ENCODE peak calls at places on chromosomes 1 and 21, in four cellular contexts. U is H9, X is IMR-90, Q is neuronal stem cell. H is an unnamed sample.

GRCh38 chr1:34267326-34267725 is 90.6 kb downstream of the C1orf94 start:
- DNase-seq in U (no peak), X (no peak), Q (no peak), H (no peak)

GRCh38 chr1:22141948-22142314 is 966 bp downstream of the WNT4 start:
- DNase-seq in U (no peak), X (no peak), Q (no peak), H (peak)

GRCh38 chr21:40507978-40508377 is 339.0 kb downstream of the DSCAM start:
- DNase-seq in U (no peak), X (peak), Q (no peak), H (no peak)

GRCh38 chr21:46218906-46219590 is 9.5 kb downstream of the LSS start:
- DNase-seq in U (no peak), X (no peak), Q (no peak), H (no peak)

GRCh38 chr1:35202048-35202719 is 9.2 kb upstream of the SFPQ start:
- DNase-seq in U (peak), X (peak), Q (peak), H (peak)

GRCh38 chr1:226722240-226722900 is 16.7 kb downstream of the ITPKB start:
- DNase-seq in U (no peak), X (no peak), Q (no peak), H (no peak)

GRCh38 chr1:245245021-245245667 is 90.4 kb downstream of the KIF26B start:
- DNase-seq in U (no peak), X (no peak), Q (no peak), H (no peak)

GRCh38 chr1:58786184-58786926 is 2.5 kb upstream of the JUN start:
- DNase-seq in U (no peak), X (peak), Q (no peak), H (peak)

GRCh38 chr1:194818674-194819073 is 1632.3 kb upstream of the B3GALT2 start:
- DNase-seq in U (no peak), X (no peak), Q (no peak), H (no peak)

GRCh38 chr1:16886860-16887605 is 8.7 kb upstream of the RNU1-2 start:
- DNase-seq in U (no peak), X (no peak), Q (no peak), H (no peak)

GRCh38 chr1:246769306-246769705 is 45.1 kb downstream of the SCCPDH start:
- DNase-seq in U (no peak), X (peak), Q (no peak), H (no peak)

GRCh38 chr1:116738673-116739370 is 15.4 kb upstream of the CD2 start:
- DNase-seq in U (no peak), X (no peak), Q (no peak), H (no peak)

GRCh38 chr1:37718901-37719571 is 26.7 kb downstream of the CDCA8 start:
- DNase-seq in U (no peak), X (no peak), Q (no peak), H (no peak)

GRCh38 chr1:174996474-174996873 is 3.3 kb upstream of the CACYBP start:
- DNase-seq in U (no peak), X (peak), Q (no peak), H (peak)

GRCh38 chr1:174999216-174999925 is 376 bp upstream of the CACYBP start:
- DNase-seq in U (peak), X (peak), Q (peak), H (peak)

GRCh38 chr1:174999926-175000696 is at the start of gene CACYBP:
- DNase-seq in U (no peak), X (peak), Q (no peak), H (peak)

GRCh38 chr1:175000697-175001187 is 995 bp downstream of the CACYBP start:
- DNase-seq in U (no peak), X (no peak), Q (no peak), H (peak)

DNA sequence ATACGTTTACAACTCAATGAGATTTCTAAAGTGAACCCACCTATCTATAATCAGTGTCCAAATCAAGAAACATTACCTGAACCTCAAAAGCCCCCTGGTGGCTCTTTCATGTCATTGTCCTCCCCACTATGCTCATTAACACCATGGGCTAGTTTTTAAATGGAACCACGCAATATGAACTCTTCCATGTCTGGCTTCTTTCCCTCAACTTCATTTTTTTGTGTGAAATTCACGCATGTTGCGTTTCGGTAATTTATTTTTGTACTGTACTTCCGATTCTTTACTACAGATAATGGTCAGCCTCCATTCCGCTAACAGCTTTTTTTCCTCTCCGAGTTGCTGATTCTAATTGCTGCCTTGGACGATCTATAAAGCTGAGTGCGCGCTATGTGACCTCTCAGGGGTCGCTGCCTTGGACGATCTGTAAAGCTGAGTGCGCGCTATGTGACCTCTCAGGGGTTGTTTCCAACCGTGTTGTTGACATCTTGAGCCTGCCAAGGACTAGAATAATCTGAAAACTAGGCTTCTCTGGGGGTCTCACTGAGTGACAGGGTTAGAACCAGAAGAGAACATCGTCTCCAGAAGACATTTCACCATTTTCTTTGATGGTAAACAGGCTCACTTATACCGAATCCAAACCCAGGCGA is 1.1 kb upstream of the CACYBP start:
- DNase-seq in U (peak), X (peak), Q (peak), H (peak)
- H2AK5ac ChIP-seq in U (no peak), X (peak), Q (no peak), H (peak)

GRCh38 chr1:29360768-29361167 is 124.4 kb downstream of the PTPRU start:
- DNase-seq in U (peak), X (no peak), Q (no peak), H (no peak)
- H2AFZ ChIP-seq in U (no peak), X (no peak), Q (no peak), H (no peak)

GRCh38 chr1:214753236-214753852 is 150.3 kb downstream of the CENPF start:
- DNase-seq in U (no peak), X (no peak), Q (no peak), H (no peak)
- H4K8ac ChIP-seq in U (no peak), X (no peak), Q (no peak), H (no peak)

GRCh38 chr1:224640018-224640417 is 23.9 kb downstream of the CNIH3 start:
- DNase-seq in U (no peak), X (no peak), Q (no peak), H (no peak)
- H2AK5ac ChIP-seq in U (no peak), X (peak), Q (no peak), H (no peak)

DNA sequence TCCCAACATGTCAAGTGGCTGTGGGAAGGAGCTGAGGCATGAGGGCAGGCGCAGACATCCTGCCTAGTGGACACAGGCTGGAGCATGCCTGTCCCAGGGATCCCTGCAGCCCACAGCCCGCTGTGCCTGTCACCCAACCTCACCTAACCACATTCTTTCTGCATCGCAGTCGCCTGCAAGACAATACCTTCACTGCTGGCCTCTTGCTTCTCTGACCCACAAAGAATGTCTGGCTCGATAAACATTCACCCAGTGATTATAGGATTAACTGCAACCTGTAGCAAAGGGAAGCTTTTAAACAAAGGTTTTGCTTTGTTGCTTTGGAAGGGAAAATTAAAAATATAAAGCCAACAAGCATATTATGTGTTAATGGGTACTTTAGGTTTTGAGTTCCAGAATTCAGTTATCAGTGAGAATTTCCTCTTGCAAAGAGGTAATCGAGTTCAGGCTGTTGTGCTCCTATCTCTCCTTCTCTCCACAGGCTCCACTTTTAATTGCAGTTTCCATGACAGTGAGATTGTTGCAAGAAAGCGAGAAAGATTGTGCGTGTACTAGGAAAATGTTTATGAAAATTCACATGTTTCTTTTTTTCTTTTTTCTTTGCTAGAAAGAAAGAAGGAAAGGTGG is 40.0 kb upstream of the ZNF648 start:
- DNase-seq in U (peak), X (no peak), Q (peak), H (no peak)
- H2AFZ ChIP-seq in U (no peak), X (no peak), Q (peak), H (no peak)

H was measured in mesenchymal stem cell.